ENCODE peak calls at places on chromosomes 6 and 20, in five cellular contexts. W is neuronal stem cell, R is mammary epithelial cell, O is left lung, P is SK-N-SH. E is an unnamed sample. For H3K36me3, the result is how much of the 10 kb centered on the place peaks cover.

GRCh38 chr6:133241901-133242760 is 974 bp downstream of the EYA4 start:
- DNase-seq in W (peak), R (peak), O (peak), P (peak), E (peak)

GRCh38 chr20:53579581-53580375 is 13.9 kb downstream of the ZNF217 start:
- DNase-seq in W (no peak), R (peak), O (no peak), P (no peak), E (peak)

GRCh38 chr6:88358846-88359245 is 192.7 kb upstream of the CNR1 start:
- DNase-seq in W (no peak), R (peak), O (no peak), P (no peak), E (peak)

GRCh38 chr20:57372581-57373350 is 18.4 kb upstream of the RBM38 start:
- DNase-seq in W (no peak), R (no peak), O (peak), P (no peak), E (no peak)

GRCh38 chr20:18904624-18905023 is 91.0 kb downstream of the SCP2D1 start:
- DNase-seq in W (no peak), R (no peak), O (no peak), P (no peak), E (no peak)

GRCh38 chr6:40695114-40695513 is 108.0 kb upstream of the LRFN2 start:
- DNase-seq in W (no peak), R (no peak), O (no peak), P (peak), E (peak)

GRCh38 chr6:134002821-134003220 is 49.6 kb downstream of the SLC2A12 start:
- DNase-seq in W (no peak), R (peak), O (no peak), P (no peak), E (no peak)

GRCh38 chr20:59634435-59635005 is 30.2 kb downstream of the PHACTR3 start:
- DNase-seq in W (no peak), R (no peak), O (no peak), P (no peak), E (no peak)

GRCh38 chr6:42043787-42044475 is 6.4 kb upstream of the TAF8 start:
- DNase-seq in W (peak), R (peak), O (peak), P (peak), E (peak)

GRCh38 chr6:106177786-106178185 is 91.7 kb downstream of the PRDM1 start:
- DNase-seq in W (no peak), R (no peak), O (no peak), P (no peak), E (no peak)

GRCh38 chr6:43570876-43571441 is 4.9 kb downstream of the XPO5 start:
- DNase-seq in W (no peak), R (peak), O (no peak), P (no peak), E (peak)

GRCh38 chr20:33711446-33711738 is 8.7 kb downstream of the PXMP4 start:
- DNase-seq in W (no peak), R (no peak), O (no peak), P (no peak), E (no peak)

GRCh38 chr6:124470803-124471202 is 491.4 kb upstream of the RNF217 start:
- DNase-seq in W (no peak), R (no peak), O (no peak), P (no peak), E (no peak)

DNA sequence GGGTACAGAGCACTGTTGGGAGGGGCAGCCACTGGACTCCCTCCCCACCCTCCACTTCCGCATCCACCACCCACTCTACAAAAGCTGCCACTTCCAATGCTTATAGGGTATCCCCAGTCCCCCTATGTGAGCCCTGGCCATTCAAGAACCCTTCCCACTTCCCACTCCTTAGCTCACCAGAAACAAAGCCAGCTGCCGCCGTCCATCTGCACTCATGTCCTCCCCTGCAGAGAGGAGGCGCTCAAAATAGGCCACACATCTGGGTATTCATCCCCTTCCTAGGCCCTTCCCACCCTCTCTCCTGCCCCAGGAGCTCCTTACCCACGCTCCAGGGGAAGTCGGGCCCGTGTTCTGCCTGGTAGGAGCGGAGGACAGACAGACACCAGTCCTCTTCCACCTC is 6.5 kb upstream of the LY6G5C start:
- DNase-seq in W (no peak), R (no peak), O (no peak), P (peak), E (no peak)
- H3K36me3 ChIP-seq in W (half or more), R (under half), O (half or more), P (under half), E (under half)

GRCh38 chr20:5969348-5969935 is 19.0 kb downstream of the MCM8 start:
- DNase-seq in W (peak), R (no peak), O (no peak), P (no peak), E (no peak)
- H3K36me3 ChIP-seq in W (half or more), R (under half), O (under half), P (under half), E (under half)

DNA sequence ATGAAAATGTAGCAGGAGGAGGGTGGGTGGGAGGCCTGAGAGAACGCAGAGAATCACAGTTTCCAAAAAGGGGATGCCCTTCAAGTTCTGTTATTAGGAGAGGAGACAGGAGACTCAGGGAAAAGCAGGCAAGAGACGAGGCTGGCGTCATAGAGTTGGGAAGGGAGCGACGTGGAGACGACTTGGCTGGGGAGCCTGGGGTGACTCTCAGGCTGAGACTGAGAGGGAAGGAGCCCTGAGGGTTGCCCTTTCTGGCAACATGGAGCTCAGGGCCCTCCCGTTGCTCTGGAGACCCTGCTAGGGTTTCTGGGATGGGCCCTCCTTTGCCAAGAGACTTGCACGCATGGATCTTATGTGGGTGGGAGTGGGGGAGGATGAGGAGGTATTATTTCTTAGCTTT is 108.9 kb downstream of the CDH4 start:
- DNase-seq in W (no peak), R (no peak), O (no peak), P (no peak), E (no peak)
- H3K36me3 ChIP-seq in W (under half), R (under half), O (under half), P (under half), E (under half)

GRCh38 chr6:36916159-36916558 is 30.4 kb downstream of the C6orf89 start:
- DNase-seq in W (no peak), R (peak), O (no peak), P (no peak), E (peak)
- H3K36me3 ChIP-seq in W (under half), R (under half), O (half or more), P (half or more), E (under half)

GRCh38 chr6:170132011-170132521 is 158.8 kb downstream of the DLL1 start:
- DNase-seq in W (no peak), R (no peak), O (no peak), P (no peak), E (no peak)
- H3K36me3 ChIP-seq in W (under half), R (under half), O (under half), P (under half), E (under half)